ENCODE peak calls at places on chromosomes 1 and 21, in nine cellular contexts. P, T, F, H, M, E, B, Z and O are unnamed samples.

GRCh38 chr1:15748690-15749398 is 6.5 kb downstream of the TMEM82 start:
- DNase-seq in P (no peak), T (no peak), F (no peak), H (no peak), M (no peak), E (no peak), B (no peak), Z (no peak), O (no peak)

GRCh38 chr1:51877434-51878306 is 857 bp downstream of the NRDC start:
- DNase-seq in P (peak; percentile 32), T (peak; percentile 8), F (no peak), H (no peak), M (peak; percentile 45), E (no peak), B (peak; percentile 4), Z (no peak), O (no peak)

GRCh38 chr1:223853275-223853674 is 7.5 kb upstream of the TP53BP2 start:
- DNase-seq in P (no peak), T (no peak), F (no peak), H (no peak), M (no peak), E (no peak), B (no peak), Z (no peak), O (no peak)

GRCh38 chr1:6141601-6142000 is 38.5 kb downstream of the CHD5 start:
- DNase-seq in P (no peak), T (no peak), F (no peak), H (peak; percentile 79), M (peak; percentile 30), E (no peak), B (no peak), Z (no peak), O (no peak)

GRCh38 chr1:87318056-87318650 is 10.5 kb upstream of the LMO4 start:
- DNase-seq in P (no peak), T (no peak), F (no peak), H (no peak), M (no peak), E (no peak), B (no peak), Z (no peak), O (no peak)

GRCh38 chr1:169878498-169878897 is 15.2 kb downstream of the SCYL3 start:
- DNase-seq in P (no peak), T (no peak), F (no peak), H (no peak), M (no peak), E (no peak), B (no peak), Z (no peak), O (no peak)

GRCh38 chr1:204131978-204132377 is 19.9 kb downstream of the ETNK2 start:
- DNase-seq in P (no peak), T (no peak), F (no peak), H (no peak), M (no peak), E (no peak), B (no peak), Z (no peak), O (no peak)

GRCh38 chr1:21669287-21670058 is at the start of gene RAP1GAP:
- DNase-seq in P (peak; percentile 52), T (no peak), F (no peak), H (peak; percentile 82), M (no peak), E (peak; percentile 71), B (no peak), Z (no peak), O (no peak)

GRCh38 chr1:206456577-206457375 is 13.5 kb upstream of the IKBKE start:
- DNase-seq in P (no peak), T (no peak), F (peak; percentile 63), H (no peak), M (peak; percentile 59), E (no peak), B (no peak), Z (no peak), O (no peak)

GRCh38 chr1:222928212-222928611 is 113.4 kb downstream of the DISP1 start:
- DNase-seq in P (peak; percentile 30), T (peak; percentile 45), F (no peak), H (peak; percentile 90), M (no peak), E (peak; percentile 41), B (no peak), Z (no peak), O (no peak)

GRCh38 chr1:88681223-88681622 is 2.9 kb upstream of the PKN2 start:
- DNase-seq in P (no peak), T (no peak), F (no peak), H (no peak), M (peak; percentile 24), E (no peak), B (no peak), Z (no peak), O (no peak)

GRCh38 chr1:236861560-236862230 is 66.6 kb downstream of the MTR start:
- DNase-seq in P (no peak), T (no peak), F (no peak), H (no peak), M (no peak), E (no peak), B (peak; percentile 49), Z (no peak), O (no peak)

GRCh38 chr1:234330843-234331215 is 42.4 kb upstream of the COA6 start:
- DNase-seq in P (no peak), T (no peak), F (no peak), H (no peak), M (no peak), E (no peak), B (no peak), Z (no peak), O (no peak)

GRCh38 chr1:233700338-233700737 is 86.4 kb downstream of the KCNK1 start:
- DNase-seq in P (no peak), T (no peak), F (no peak), H (no peak), M (no peak), E (no peak), B (no peak), Z (no peak), O (no peak)

GRCh38 chr1:82598816-82599215 is 798.1 kb downstream of the ADGRL2 start:
- DNase-seq in P (no peak), T (no peak), F (no peak), H (no peak), M (no peak), E (no peak), B (no peak), Z (no peak), O (no peak)
- H3K9me3 ChIP-seq in P (no peaks in the 10 kb centered on the region), T (no peaks in the 10 kb centered on the region), F (no peaks in the 10 kb centered on the region), H (no peaks in the 10 kb centered on the region), M (no peaks in the 10 kb centered on the region), E (no peaks in the 10 kb centered on the region), B (no peaks in the 10 kb centered on the region), Z (no peaks in the 10 kb centered on the region), O (no peaks in the 10 kb centered on the region)

DNA sequence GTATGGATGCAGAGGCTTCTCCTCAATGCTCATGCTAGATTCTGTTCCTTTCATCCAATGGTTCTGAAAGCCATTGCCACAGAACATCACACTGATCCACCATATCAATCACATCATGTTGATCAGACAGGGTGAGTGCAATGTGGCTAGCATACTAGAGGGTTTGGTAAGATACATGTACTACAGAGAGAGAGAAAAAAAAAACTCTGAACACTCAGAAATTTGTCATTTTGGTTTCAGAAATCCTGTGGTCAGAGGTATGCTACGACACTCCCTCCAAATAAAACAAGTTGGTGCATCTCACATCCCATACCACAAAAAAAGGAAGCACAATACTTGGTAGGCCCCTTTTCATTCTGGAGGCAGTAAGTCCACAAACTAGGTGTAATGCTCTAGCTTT is 35.4 kb downstream of the OR10J1 start:
- DNase-seq in P (no peak), T (no peak), F (no peak), H (no peak), M (peak; percentile 35), E (no peak), B (no peak), Z (no peak), O (no peak)
- H3K9me3 ChIP-seq in P (no peaks in the 10 kb centered on the region), T (no peaks in the 10 kb centered on the region), F (no peaks in the 10 kb centered on the region), H (no peaks in the 10 kb centered on the region), M (no peaks in the 10 kb centered on the region), E (no peaks in the 10 kb centered on the region), B (no peaks in the 10 kb centered on the region), Z (no peaks in the 10 kb centered on the region), O (no peaks in the 10 kb centered on the region)

GRCh38 chr21:10464975-10465374 is 56.4 kb upstream of the TPTE start:
- DNase-seq in P (no peak), T (no peak), F (no peak), H (no peak), M (no peak), E (no peak), B (no peak), Z (no peak), O (no peak)

GRCh38 chr21:10466200-10466599 is 55.2 kb upstream of the TPTE start:
- DNase-seq in P (no peak), T (no peak), F (no peak), H (no peak), M (no peak), E (no peak), B (no peak), Z (no peak), O (no peak)

GRCh38 chr21:10463156-10463555 is 58.2 kb upstream of the TPTE start:
- DNase-seq in P (no peak), T (no peak), F (no peak), H (no peak), M (no peak), E (no peak), B (no peak), Z (no peak), O (no peak)
- H3K9me3 ChIP-seq in P (peaks cover 10% of the 10 kb centered on the region), T (peaks cover 4% of the 10 kb centered on the region), F (no peaks in the 10 kb centered on the region), H (peaks cover 92% of the 10 kb centered on the region), M (peaks cover 56% of the 10 kb centered on the region), E (no peaks in the 10 kb centered on the region), B (no peaks in the 10 kb centered on the region), Z (no peaks in the 10 kb centered on the region), O (no peaks in the 10 kb centered on the region)

GRCh38 chr1:91552091-91552490 is 51.4 kb downstream of the CDC7 start:
- DNase-seq in P (no peak), T (no peak), F (no peak), H (no peak), M (no peak), E (no peak), B (no peak), Z (no peak), O (no peak)

GRCh38 chr1:91552596-91552995 is 51.9 kb downstream of the CDC7 start:
- DNase-seq in P (no peak), T (no peak), F (no peak), H (no peak), M (no peak), E (no peak), B (no peak), Z (no peak), O (no peak)

GRCh38 chr1:91550961-91551360 is 50.3 kb downstream of the CDC7 start:
- DNase-seq in P (no peak), T (no peak), F (no peak), H (no peak), M (no peak), E (no peak), B (no peak), Z (no peak), O (no peak)

GRCh38 chr1:91555074-91555730 is 54.6 kb downstream of the CDC7 start:
- DNase-seq in P (no peak), T (no peak), F (no peak), H (no peak), M (no peak), E (no peak), B (no peak), Z (no peak), O (no peak)

DNA sequence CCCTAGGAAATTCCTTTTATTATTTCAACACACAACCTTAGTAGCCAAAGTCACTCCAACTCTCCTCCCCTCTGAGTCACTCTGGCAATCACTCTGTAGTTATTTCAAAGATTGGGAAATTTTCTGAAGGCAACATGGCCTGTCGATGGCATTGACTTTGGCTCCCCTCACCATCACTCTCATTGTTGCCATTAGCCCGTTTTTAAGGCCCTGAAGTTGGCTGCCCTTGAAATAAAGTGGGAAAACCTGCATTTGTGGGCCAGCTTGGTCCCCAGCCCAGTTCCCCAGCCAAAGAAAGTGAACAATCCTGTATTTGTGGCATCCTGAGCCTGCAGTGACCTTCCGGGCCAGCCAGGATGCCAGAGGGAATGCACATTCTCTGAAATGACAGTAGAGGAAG is 52.5 kb downstream of the CDC7 start:
- DNase-seq in P (no peak), T (peak; percentile 55), F (no peak), H (no peak), M (peak; percentile 65), E (peak; percentile 49), B (no peak), Z (no peak), O (no peak)
- H3K9me3 ChIP-seq in P (no peaks in the 10 kb centered on the region), T (no peaks in the 10 kb centered on the region), F (no peaks in the 10 kb centered on the region), H (no peaks in the 10 kb centered on the region), M (no peaks in the 10 kb centered on the region), E (no peaks in the 10 kb centered on the region), B (no peaks in the 10 kb centered on the region), Z (no peaks in the 10 kb centered on the region), O (no peaks in the 10 kb centered on the region)